ENCODE peak calls at places on chromosome 20, in seven cellular contexts. W is GM23338, T is testis, X is tibial artery, D is HCT116, I is esophagus squamous epithelium, F is prostate gland. Q is an unnamed sample. For H3K36me3, the result is how much of the 10 kb centered on the place peaks cover.

GRCh38 chr20:8535403-8536003 is 403.4 kb downstream of the PLCB1 start:
- DNase-seq in W (peak), T (no peak), X (no peak), D (no peak), I (no peak), F (no peak), Q (no peak)

GRCh38 chr20:64226686-64227576 is 28.6 kb upstream of the PCMTD2 start:
- DNase-seq in W (no peak), T (no peak), X (no peak), D (no peak), I (no peak), F (no peak), Q (no peak)

GRCh38 chr20:49850463-49851233 is 38.0 kb downstream of the SLC9A8 start:
- DNase-seq in W (no peak), T (peak), X (no peak), D (no peak), I (no peak), F (no peak), Q (no peak)

GRCh38 chr20:14344746-14345145 is 7.3 kb upstream of the FLRT3 start:
- DNase-seq in W (no peak), T (no peak), X (no peak), D (no peak), I (no peak), F (no peak), Q (no peak)

GRCh38 chr20:3889489-3890409 is 562 bp downstream of the PANK2 start:
- DNase-seq in W (peak), T (peak), X (peak), D (no peak), I (no peak), F (no peak), Q (peak)

GRCh38 chr20:4912380-4913142 is 88.7 kb downstream of the SLC23A2 start:
- DNase-seq in W (no peak), T (no peak), X (no peak), D (no peak), I (no peak), F (no peak), Q (no peak)

GRCh38 chr20:64159711-64160110 is 4.5 kb upstream of the MYT1 start:
- DNase-seq in W (no peak), T (no peak), X (no peak), D (no peak), I (no peak), F (no peak), Q (no peak)

GRCh38 chr20:7415427-7415826 is 524.8 kb downstream of the HAO1 start:
- DNase-seq in W (no peak), T (no peak), X (no peak), D (no peak), I (no peak), F (no peak), Q (no peak)

GRCh38 chr20:2149507-2149906 is 47.9 kb downstream of the STK35 start:
- DNase-seq in W (peak), T (no peak), X (no peak), D (no peak), I (no peak), F (no peak), Q (no peak)

GRCh38 chr20:37773260-37773825 is 79.5 kb downstream of the CTNNBL1 start:
- DNase-seq in W (no peak), T (no peak), X (no peak), D (no peak), I (no peak), F (no peak), Q (no peak)

GRCh38 chr20:64111841-64112641 is 4.7 kb upstream of the NPBWR2 start:
- DNase-seq in W (peak), T (no peak), X (peak), D (no peak), I (no peak), F (no peak), Q (peak)

GRCh38 chr20:33393609-33394008 is 7.7 kb downstream of the CDK5RAP1 start:
- DNase-seq in W (no peak), T (no peak), X (no peak), D (no peak), I (no peak), F (no peak), Q (no peak)
- H3K36me3 ChIP-seq in W (under half), T (under half), X (under half), D (under half), I (under half), F (under half), Q (under half)

GRCh38 chr20:62947532-62948300 is 4.8 kb upstream of the SLC17A9 start:
- DNase-seq in W (no peak), T (no peak), X (no peak), D (no peak), I (no peak), F (no peak), Q (no peak)
- H3K36me3 ChIP-seq in W (half or more), T (under half), X (half or more), D (under half), I (under half), F (under half), Q (half or more)

GRCh38 chr20:32162367-32162766 is 45.2 kb downstream of the PLAGL2 start:
- DNase-seq in W (no peak), T (no peak), X (peak), D (no peak), I (no peak), F (no peak), Q (no peak)
- H3K36me3 ChIP-seq in W (under half), T (under half), X (half or more), D (under half), I (under half), F (under half), Q (half or more)

DNA sequence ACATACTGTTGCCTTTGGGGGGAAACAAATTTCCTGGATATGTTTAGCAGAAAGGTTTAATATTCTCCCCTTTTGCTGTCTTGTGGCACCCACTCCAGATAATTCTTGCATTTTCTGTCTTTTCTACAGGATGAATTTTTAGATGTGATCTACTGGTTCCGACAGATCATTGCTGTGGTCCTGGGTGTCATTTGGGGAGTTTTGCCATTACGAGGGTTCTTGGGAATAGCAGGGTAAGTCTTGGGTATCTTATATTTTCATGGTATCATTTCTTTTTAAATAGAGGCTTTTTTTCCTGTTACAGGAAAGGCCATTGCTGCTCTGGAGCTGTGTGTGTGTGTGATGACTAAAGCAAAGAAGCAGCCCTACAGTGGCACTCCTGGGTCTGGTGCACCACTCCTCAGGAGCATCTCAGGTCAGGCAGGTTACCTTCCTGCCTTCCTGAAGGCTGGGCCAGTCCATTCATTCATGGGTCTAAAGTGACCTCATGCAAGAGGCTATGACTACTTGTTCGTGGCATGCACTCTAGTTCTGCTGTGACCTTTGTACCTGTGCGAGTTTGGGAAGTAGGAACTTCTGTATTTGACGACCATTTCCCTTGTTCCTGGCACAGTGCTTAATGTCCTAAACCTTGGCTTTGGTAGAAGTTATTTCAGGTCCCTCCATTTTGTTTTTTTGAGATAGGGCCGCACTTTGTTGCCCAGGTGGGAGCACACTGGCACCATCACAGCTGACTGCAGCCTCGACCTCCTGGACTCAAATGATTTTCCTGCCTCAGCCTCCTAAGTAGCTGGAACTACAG is 2.2 kb downstream of the RAB5IF start:
- DNase-seq in W (no peak), T (no peak), X (no peak), D (no peak), I (no peak), F (no peak), Q (no peak)
- H3K36me3 ChIP-seq in W (under half), T (under half), X (under half), D (under half), I (under half), F (under half), Q (under half)